ENCODE peak calls at places on chromosomes 4 and X, in eight cellular contexts. F is upper lobe of left lung; T is stimulated activated CD4-positive, alpha-beta T cell treated with anti-CD3 and anti-CD28 coated beads, Interleukin-1b, Interleukin-23, amount 100 ng/mL, for 24 hours; V is PC-3; G is neural progenitor cell; S is bronchial epithelial cell; J is activated T-helper 9 cell treated with anti-CD3 and anti-CD28 coated beads, Interleukin-2, amount 50 U/mL, for 16 hours; I is lower lobe of right lung. W is an unnamed sample.

GRCh38 chrX:117996918-117997480 is 119.6 kb downstream of the KLHL13 start:
- DNase-seq in F (no peak), T (no peak), V (peak), G (no peak), S (peak), J (no peak), I (no peak), W (no peak)

GRCh38 chr4:106048250-106048931 is 153.1 kb downstream of the NPNT start:
- DNase-seq in F (no peak), T (no peak), V (no peak), G (peak), S (no peak), J (no peak), I (no peak), W (no peak)

GRCh38 chr4:45662996-45663395 is 460.9 kb downstream of the GABRG1 start:
- DNase-seq in F (no peak), T (no peak), V (peak), G (peak), S (peak), J (no peak), I (peak), W (no peak)

GRCh38 chr4:29867412-29867811 is 852.8 kb upstream of the PCDH7 start:
- DNase-seq in F (no peak), T (no peak), V (no peak), G (no peak), S (no peak), J (no peak), I (no peak), W (no peak)

GRCh38 chr4:76219299-76220055 is 5.9 kb upstream of the SCARB2 start:
- DNase-seq in F (no peak), T (no peak), V (peak), G (no peak), S (peak), J (no peak), I (no peak), W (peak)

GRCh38 chrX:124346877-124347241 is 496 bp downstream of the SH2D1A start:
- DNase-seq in F (no peak), T (no peak), V (no peak), G (no peak), S (no peak), J (no peak), I (no peak), W (no peak)

GRCh38 chr4:3712112-3712805 is 53.9 kb upstream of the ADRA2C start:
- DNase-seq in F (no peak), T (no peak), V (no peak), G (no peak), S (no peak), J (no peak), I (peak), W (no peak)

GRCh38 chrX:115425359-115425758 is 135.6 kb upstream of the PLS3 start:
- DNase-seq in F (no peak), T (no peak), V (no peak), G (no peak), S (no peak), J (no peak), I (no peak), W (no peak)

GRCh38 chr4:2795558-2796260 is 2.8 kb downstream of the SH3BP2 start:
- DNase-seq in F (peak), T (no peak), V (no peak), G (peak), S (peak), J (no peak), I (peak), W (no peak)

GRCh38 chr4:42385534-42385933 is 11.8 kb upstream of the SHISA3 start:
- DNase-seq in F (no peak), T (no peak), V (no peak), G (no peak), S (no peak), J (no peak), I (no peak), W (no peak)

GRCh38 chrX:17496407-17496806 is 121.4 kb downstream of the NHS start:
- DNase-seq in F (no peak), T (no peak), V (peak), G (no peak), S (peak), J (no peak), I (no peak), W (no peak)

W was measured in AG08395.